ENCODE peak calls at places on chromosome 20, in nine cellular contexts. X, G, L, Z, J, N, A, Y and U are unnamed samples.

GRCh38 chr20:40692240-40693011 is 3.4 kb upstream of the MAFB start:
- DNase-seq in X (no peak), G (peak), L (peak), Z (no peak), J (no peak), N (no peak), A (no peak), Y (no peak), U (no peak)

GRCh38 chr20:15708984-15709598 is 864.2 kb downstream of the KIF16B start:
- DNase-seq in X (no peak), G (no peak), L (peak), Z (peak), J (peak), N (peak), A (peak), Y (no peak), U (peak)

GRCh38 chr20:64053841-64054661 is 4.6 kb upstream of the SOX18 start:
- DNase-seq in X (no peak), G (no peak), L (peak), Z (peak), J (no peak), N (peak), A (no peak), Y (no peak), U (no peak)

GRCh38 chr20:51062065-51062464 is 39.2 kb upstream of the KCNG1 start:
- DNase-seq in X (no peak), G (peak), L (no peak), Z (no peak), J (no peak), N (no peak), A (no peak), Y (no peak), U (no peak)

GRCh38 chr20:15012551-15012950 is 675.1 kb upstream of the FLRT3 start:
- DNase-seq in X (no peak), G (no peak), L (no peak), Z (no peak), J (no peak), N (no peak), A (no peak), Y (no peak), U (no peak)

GRCh38 chr20:46590453-46590852 is 40.0 kb upstream of the OCSTAMP start:
- DNase-seq in X (no peak), G (no peak), L (no peak), Z (no peak), J (no peak), N (no peak), A (no peak), Y (no peak), U (no peak)

GRCh38 chr20:36773123-36773547 is 428 bp downstream of the DSN1 start:
- DNase-seq in X (no peak), G (no peak), L (no peak), Z (no peak), J (no peak), N (no peak), A (no peak), Y (no peak), U (no peak)

GRCh38 chr20:63133481-63134091 is 82.3 kb downstream of the YTHDF1 start:
- DNase-seq in X (peak), G (no peak), L (peak), Z (no peak), J (no peak), N (peak), A (no peak), Y (no peak), U (no peak)

GRCh38 chr20:44990425-44990824 is 24.1 kb downstream of the STK4 start:
- DNase-seq in X (no peak), G (no peak), L (no peak), Z (no peak), J (no peak), N (no peak), A (no peak), Y (no peak), U (no peak)

GRCh38 chr20:1087311-1087710 is 31.1 kb upstream of the PSMF1 start:
- DNase-seq in X (no peak), G (no peak), L (no peak), Z (no peak), J (no peak), N (no peak), A (no peak), Y (no peak), U (no peak)

GRCh38 chr20:40711078-40711477 is 22.0 kb upstream of the MAFB start:
- DNase-seq in X (no peak), G (peak), L (no peak), Z (no peak), J (no peak), N (no peak), A (no peak), Y (no peak), U (no peak)

GRCh38 chr20:8082999-8083398 is 49.1 kb upstream of the PLCB1 start:
- DNase-seq in X (no peak), G (no peak), L (no peak), Z (no peak), J (no peak), N (no peak), A (no peak), Y (peak), U (no peak)

GRCh38 chr20:23125625-23126191 is 39.6 kb upstream of the CD93 start:
- DNase-seq in X (peak), G (no peak), L (no peak), Z (no peak), J (no peak), N (no peak), A (no peak), Y (no peak), U (no peak)

GRCh38 chr20:17710379-17711305 is 10.9 kb downstream of the BANF2 start:
- DNase-seq in X (no peak), G (no peak), L (no peak), Z (no peak), J (no peak), N (peak), A (no peak), Y (peak), U (no peak)

GRCh38 chr20:61884571-61885389 is 180.9 kb downstream of the TAF4 start:
- DNase-seq in X (no peak), G (no peak), L (peak), Z (no peak), J (no peak), N (no peak), A (no peak), Y (no peak), U (no peak)

GRCh38 chr20:39800111-39800510 is 838.0 kb downstream of the DHX35 start:
- DNase-seq in X (no peak), G (no peak), L (no peak), Z (no peak), J (no peak), N (no peak), A (no peak), Y (no peak), U (peak)

GRCh38 chr20:62860391-62860923 is 1.2 kb downstream of the TCFL5 start:
- DNase-seq in X (no peak), G (no peak), L (no peak), Z (no peak), J (no peak), N (no peak), A (no peak), Y (no peak), U (no peak)

GRCh38 chr20:40493551-40493950 is 195.5 kb downstream of the MAFB start:
- DNase-seq in X (no peak), G (no peak), L (no peak), Z (no peak), J (no peak), N (no peak), A (no peak), Y (no peak), U (no peak)

GRCh38 chr20:41664584-41664983 is 46.4 kb upstream of the CHD6 start:
- DNase-seq in X (no peak), G (no peak), L (no peak), Z (no peak), J (no peak), N (no peak), A (peak), Y (no peak), U (peak)

GRCh38 chr20:63545814-63546213 is 1.7 kb downstream of the SRMS start:
- DNase-seq in X (no peak), G (no peak), L (no peak), Z (no peak), J (no peak), N (no peak), A (no peak), Y (no peak), U (no peak)

GRCh38 chr20:15654208-15654649 is 919.0 kb downstream of the KIF16B start:
- DNase-seq in X (no peak), G (no peak), L (no peak), Z (peak), J (no peak), N (peak), A (peak), Y (no peak), U (peak)

GRCh38 chr20:40703981-40704530 is 15.0 kb upstream of the MAFB start:
- DNase-seq in X (no peak), G (peak), L (no peak), Z (no peak), J (no peak), N (no peak), A (no peak), Y (no peak), U (no peak)

GRCh38 chr20:53962388-53962787 is 108.0 kb downstream of the BCAS1 start:
- DNase-seq in X (no peak), G (no peak), L (no peak), Z (no peak), J (no peak), N (no peak), A (no peak), Y (no peak), U (no peak)

GRCh38 chr20:44019638-44020335 is 105.1 kb downstream of the TOX2 start:
- DNase-seq in X (no peak), G (peak), L (no peak), Z (no peak), J (no peak), N (no peak), A (no peak), Y (no peak), U (no peak)

DNA sequence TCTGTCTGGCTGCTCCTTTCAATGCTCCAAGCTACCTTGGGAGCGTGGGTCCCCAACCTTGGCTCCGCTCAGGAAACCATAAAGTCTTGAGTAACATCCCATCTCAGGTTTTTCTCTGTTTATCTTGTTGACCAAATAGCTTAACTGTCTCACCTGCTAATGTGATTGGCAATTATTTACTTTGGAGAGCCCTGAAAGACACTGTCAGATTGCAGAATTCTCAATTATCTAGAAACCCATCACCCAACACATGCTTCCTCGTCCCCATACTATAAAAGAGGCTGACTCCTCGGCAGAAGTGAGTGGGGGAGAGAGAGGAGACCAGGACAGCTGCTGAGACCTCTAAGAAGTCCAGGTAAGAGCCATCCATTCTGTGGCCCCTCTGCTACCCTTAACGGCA is at the start of gene BPIFA1:
- DNase-seq in X (no peak), G (no peak), L (no peak), Z (no peak), J (no peak), N (no peak), A (no peak), Y (no peak), U (no peak)
- TF ChIP-seq POLR2A in X (no peak), G (no peak), L (no peak), Z (no peak), J (no peak), N (no peak), A (no peak), Y (no peak), U (no peak)

DNA sequence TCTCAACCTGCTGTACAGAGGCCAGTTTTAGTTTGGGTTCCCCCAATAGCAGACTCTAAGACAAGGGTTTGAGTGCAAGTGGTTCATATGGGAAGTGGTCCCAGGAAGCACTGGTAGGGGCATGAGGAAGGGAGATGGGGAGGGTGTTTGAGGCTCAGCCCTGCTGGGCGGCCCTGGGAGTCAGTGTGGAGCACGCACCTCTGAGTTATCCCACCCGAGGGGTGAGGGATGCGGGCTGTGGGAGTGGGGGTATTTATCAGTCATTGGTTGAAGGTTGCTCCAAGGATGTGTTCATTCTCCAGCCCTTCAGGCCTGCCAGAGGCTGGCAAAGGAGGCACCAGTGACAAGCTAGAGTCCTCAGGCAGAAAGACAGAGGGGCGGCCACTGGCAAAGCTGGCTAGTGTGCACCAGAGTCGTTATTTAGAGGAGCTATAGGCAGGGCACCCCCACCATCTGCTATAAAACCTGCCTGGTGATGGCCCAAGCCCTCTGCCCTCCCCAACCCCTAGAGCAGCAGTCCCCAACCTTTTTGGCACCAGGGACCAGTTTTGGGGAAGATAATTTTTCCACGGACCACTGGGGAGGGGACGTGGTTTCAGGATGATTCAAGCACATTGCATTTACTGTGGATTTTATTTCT is 16.5 kb downstream of the PXMP4 start:
- DNase-seq in X (no peak), G (no peak), L (no peak), Z (no peak), J (no peak), N (no peak), A (no peak), Y (no peak), U (no peak)
- TF ChIP-seq POLR2A in X (no peak), G (no peak), L (no peak), Z (no peak), J (no peak), N (no peak), A (no peak), Y (no peak), U (no peak)

DNA sequence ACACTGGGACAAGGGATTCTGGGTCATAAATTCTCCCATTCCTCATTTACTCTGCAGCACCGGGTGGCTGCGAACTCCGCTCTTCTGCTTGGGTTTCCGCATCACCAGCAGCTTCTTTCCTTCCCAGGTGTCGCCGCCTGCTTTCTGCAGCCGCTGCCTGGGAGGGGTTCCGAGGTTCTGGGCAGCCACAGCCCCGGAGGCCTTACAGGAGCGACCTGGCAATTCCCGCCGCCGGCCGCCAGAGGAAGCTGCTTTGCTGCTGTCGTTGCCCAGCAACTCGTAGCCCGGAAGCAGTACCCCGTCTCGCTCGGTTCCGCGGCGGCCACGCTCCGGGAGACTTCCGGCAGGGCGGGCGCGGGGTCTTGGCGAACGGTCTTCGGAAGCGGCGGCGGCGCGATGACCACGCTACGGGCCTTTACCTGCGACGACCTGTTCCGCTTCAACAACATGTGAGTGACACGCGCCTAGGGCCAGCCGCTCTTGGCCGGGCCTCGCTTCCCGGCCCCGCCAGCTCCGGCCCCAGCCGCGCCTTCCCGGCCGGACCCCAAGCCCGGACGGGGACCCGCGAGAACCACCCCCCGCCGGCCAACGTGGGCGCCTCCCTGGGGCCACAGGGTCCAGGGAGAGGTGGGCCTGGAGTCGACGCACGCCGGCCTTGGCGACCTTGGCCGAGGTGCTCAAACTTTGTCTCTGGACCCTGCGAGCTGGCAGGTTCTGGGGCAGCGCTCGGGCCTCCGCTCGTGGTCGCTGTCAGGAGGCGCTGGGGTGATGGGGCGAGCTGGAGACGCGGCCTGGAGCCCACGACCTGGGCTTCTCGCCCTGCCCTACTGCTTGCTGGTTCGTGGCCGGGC is at the start of gene NAA20:
- DNase-seq in X (peak), G (peak), L (peak), Z (peak), J (peak), N (peak), A (peak), Y (peak), U (peak)
- TF ChIP-seq POLR2A in X (no peak), G (no peak), L (no peak), Z (no peak), J (no peak), N (peak), A (peak), Y (peak), U (peak)

GRCh38 chr20:25195962-25196700 is 619 bp downstream of the ENTPD6 start:
- DNase-seq in X (peak), G (no peak), L (no peak), Z (peak), J (no peak), N (peak), A (no peak), Y (no peak), U (no peak)
- TF ChIP-seq POLR2A in X (no peak), G (no peak), L (no peak), Z (no peak), J (no peak), N (peak), A (no peak), Y (no peak), U (no peak)

GRCh38 chr20:18977441-18977840 is 163.9 kb downstream of the SCP2D1 start:
- DNase-seq in X (no peak), G (no peak), L (no peak), Z (no peak), J (no peak), N (no peak), A (no peak), Y (no peak), U (no peak)
- TF ChIP-seq POLR2A in X (no peak), G (no peak), L (no peak), Z (no peak), J (no peak), N (no peak), A (no peak), Y (no peak), U (no peak)

GRCh38 chr20:31632503-31633338 is 5.0 kb upstream of the COX4I2 start:
- DNase-seq in X (no peak), G (no peak), L (no peak), Z (no peak), J (no peak), N (no peak), A (no peak), Y (no peak), U (no peak)
- TF ChIP-seq POLR2A in X (no peak), G (no peak), L (no peak), Z (no peak), J (no peak), N (no peak), A (no peak), Y (no peak), U (no peak)

GRCh38 chr20:49288250-49288751 is 10.4 kb upstream of the ZNFX1 start:
- DNase-seq in X (no peak), G (no peak), L (no peak), Z (no peak), J (no peak), N (no peak), A (no peak), Y (no peak), U (no peak)
- TF ChIP-seq POLR2A in X (no peak), G (no peak), L (no peak), Z (no peak), J (no peak), N (no peak), A (no peak), Y (no peak), U (no peak)

DNA sequence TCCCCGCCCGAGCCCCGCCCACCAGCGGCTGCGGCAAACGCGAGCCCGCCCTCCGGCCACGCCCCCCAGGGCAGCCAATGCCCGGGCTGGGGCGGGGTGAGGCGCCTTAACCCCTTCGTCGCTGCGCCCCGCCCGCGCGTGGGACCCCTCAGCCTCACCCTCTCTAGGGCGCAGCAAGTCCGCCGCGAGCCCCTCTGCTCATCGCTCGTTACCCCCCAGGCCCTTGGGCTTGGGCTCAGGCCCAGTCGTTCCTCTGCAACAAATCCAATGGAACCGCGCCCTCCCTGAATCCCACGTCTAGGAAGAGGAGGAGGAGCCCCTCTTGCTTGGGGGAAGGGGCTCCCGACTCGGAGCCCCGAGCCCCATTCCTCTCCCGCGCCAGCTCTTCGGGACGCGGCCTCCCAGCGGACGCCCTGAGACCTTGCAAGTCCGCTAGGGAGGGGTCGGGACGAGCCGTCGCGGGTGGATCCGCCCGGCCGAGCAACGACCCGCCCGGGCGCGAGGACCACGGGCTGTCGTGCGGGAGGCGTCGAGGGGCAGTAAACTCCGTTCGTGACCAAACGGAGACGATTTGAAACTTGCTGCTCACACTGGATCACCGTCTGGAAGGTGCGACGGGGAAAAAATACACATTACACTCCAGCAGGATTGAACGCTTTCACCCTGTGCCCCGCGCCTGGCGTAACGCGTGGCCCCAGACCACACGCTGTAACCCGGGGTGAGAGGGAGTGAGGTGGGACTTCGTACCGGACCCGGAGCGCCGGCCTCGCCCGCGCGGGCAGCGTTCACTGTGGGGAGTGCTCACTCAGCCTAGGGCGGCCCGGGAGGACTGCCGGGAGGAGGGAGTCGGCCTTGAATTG is 463 bp upstream of the LZTS3 start:
- DNase-seq in X (peak), G (peak), L (peak), Z (peak), J (peak), N (peak), A (peak), Y (peak), U (peak)
- TF ChIP-seq POLR2A in X (no peak), G (no peak), L (no peak), Z (no peak), J (no peak), N (peak), A (peak), Y (no peak), U (no peak)

GRCh38 chr20:19098092-19098491 is 114.3 kb upstream of the SLC24A3 start:
- DNase-seq in X (no peak), G (no peak), L (no peak), Z (no peak), J (no peak), N (no peak), A (no peak), Y (no peak), U (no peak)

GRCh38 chr20:19096847-19097246 is 115.6 kb upstream of the SLC24A3 start:
- DNase-seq in X (no peak), G (no peak), L (no peak), Z (no peak), J (no peak), N (no peak), A (no peak), Y (no peak), U (no peak)

GRCh38 chr20:19098806-19099578 is 113.5 kb upstream of the SLC24A3 start:
- DNase-seq in X (no peak), G (no peak), L (no peak), Z (no peak), J (no peak), N (no peak), A (no peak), Y (no peak), U (no peak)

GRCh38 chr20:19095762-19096161 is 116.7 kb upstream of the SLC24A3 start:
- DNase-seq in X (no peak), G (no peak), L (no peak), Z (peak), J (no peak), N (no peak), A (no peak), Y (no peak), U (no peak)

GRCh38 chr20:19094959-19095541 is 117.4 kb upstream of the SLC24A3 start:
- DNase-seq in X (no peak), G (no peak), L (no peak), Z (peak), J (no peak), N (no peak), A (no peak), Y (no peak), U (no peak)
- TF ChIP-seq POLR2A in X (no peak), G (no peak), L (no peak), Z (no peak), J (no peak), N (no peak), A (no peak), Y (no peak), U (no peak)